ENCODE peak calls at places on chromosomes 2 and 18, in four cellular contexts. B is SK-N-SH, T is HepG2, Z is K562. F is an unnamed sample. For H3K79me2, the result is how much of the 10 kb centered on the place peaks cover.

GRCh38 chr2:176729706-176730569 is 460.7 kb downstream of the MTX2 start:
- DNase-seq in Z (no peak), B (peak), T (no peak), F (no peak)

GRCh38 chr2:29269095-29270090 is 154.2 kb downstream of the CLIP4 start:
- DNase-seq in Z (no peak), B (no peak), T (no peak), F (no peak)

GRCh38 chr2:36781907-36782635 is 85.6 kb downstream of the VIT start:
- DNase-seq in Z (no peak), B (no peak), T (no peak), F (no peak)

GRCh38 chr2:196097864-196098660 is 29.4 kb upstream of the DNAH7 start:
- DNase-seq in B (no peak), T (no peak), Z (no peak), F (no peak)

GRCh38 chr2:46540496-46541342 is 61.4 kb downstream of the TMEM247 start:
- DNase-seq in Z (no peak), T (peak), B (no peak), F (no peak)

GRCh38 chr18:51082571-51083264 is 52.7 kb downstream of the SMAD4 start:
- DNase-seq in Z (no peak), T (no peak), B (no peak), F (no peak)

GRCh38 chr2:26706616-26707473 is 14.3 kb downstream of the KCNK3 start:
- DNase-seq in Z (no peak), T (no peak), B (no peak), F (no peak)

GRCh38 chr2:181456660-181457120 is 496 bp upstream of the ITGA4 start:
- DNase-seq in B (peak), Z (no peak), T (no peak), F (peak)

GRCh38 chr18:27780061-27780740 is 396.7 kb downstream of the CDH2 start:
- DNase-seq in T (no peak), Z (no peak), B (no peak), F (no peak)

GRCh38 chr2:64212346-64212745 is 68.1 kb upstream of the PELI1 start:
- DNase-seq in Z (peak), B (no peak), T (no peak), F (no peak)

GRCh38 chr18:13488281-13488929 is 238.0 kb downstream of the FAM210A start:
- DNase-seq in T (no peak), B (no peak), Z (no peak), F (no peak)

GRCh38 chr18:13485182-13485581 is 241.2 kb downstream of the FAM210A start:
- DNase-seq in Z (no peak), B (no peak), T (no peak), F (no peak)

GRCh38 chr18:13485604-13486003 is 240.8 kb downstream of the FAM210A start:
- DNase-seq in Z (no peak), T (no peak), B (no peak), F (no peak)

GRCh38 chr18:13486686-13487085 is 239.7 kb downstream of the FAM210A start:
- DNase-seq in Z (no peak), B (no peak), T (no peak), F (no peak)

GRCh38 chr18:13487237-13487636 is 239.1 kb downstream of the FAM210A start:
- DNase-seq in T (no peak), Z (no peak), B (no peak), F (no peak)
- TF ChIP-seq SMC3 in T (no peak), Z (no peak), B (no peak), F (no peak)

GRCh38 chr2:86313341-86313740 is 24.1 kb downstream of the REEP1 start:
- DNase-seq in Z (no peak), T (no peak), B (no peak), F (no peak)

GRCh38 chr2:86314125-86314524 is 23.3 kb downstream of the REEP1 start:
- DNase-seq in T (no peak), B (no peak), Z (no peak), F (no peak)

GRCh38 chr2:86319700-86320369 is 17.6 kb downstream of the REEP1 start:
- DNase-seq in Z (no peak), B (no peak), T (no peak), F (no peak)

GRCh38 chr2:86311879-86312278 is 25.5 kb downstream of the REEP1 start:
- DNase-seq in Z (no peak), T (no peak), B (no peak), F (no peak)

GRCh38 chr2:86315084-86315483 is 22.3 kb downstream of the REEP1 start:
- DNase-seq in T (no peak), Z (no peak), B (no peak), F (no peak)
- H3K79me2 ChIP-seq in T (under half), Z (under half), B (under half), F (under half)

DNA sequence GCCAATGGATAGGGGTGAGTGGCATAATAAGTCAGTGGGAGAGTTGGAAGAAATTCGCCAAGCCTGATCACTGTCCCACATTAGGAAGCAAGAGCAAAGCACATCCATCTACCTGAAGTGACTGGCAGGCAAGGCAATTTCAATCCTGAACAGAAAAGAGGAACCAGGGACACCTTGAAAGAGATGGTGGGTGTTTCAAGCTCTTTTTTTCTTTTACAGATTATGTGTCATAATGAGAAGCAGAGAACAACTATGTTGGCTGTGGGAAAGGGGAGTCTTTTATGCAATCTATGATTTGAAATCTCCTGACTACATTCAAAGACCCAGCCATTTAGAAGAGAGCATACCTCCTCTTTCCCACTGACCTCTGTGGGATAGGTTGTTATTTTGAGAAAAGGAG is 63.5 kb downstream of the TGIF1 start:
- DNase-seq in T (no peak), Z (no peak), B (no peak), F (no peak)
- TF ChIP-seq GABPA in T (no peak), Z (no peak), B (no peak), F (no peak)

GRCh38 chr2:232658217-232658785 is 24.9 kb downstream of the EFHD1 start:
- DNase-seq in B (no peak), T (no peak), Z (peak), F (no peak)
- TF ChIP-seq SMC3 in B (no peak), T (no peak), Z (no peak), F (no peak)

DNA sequence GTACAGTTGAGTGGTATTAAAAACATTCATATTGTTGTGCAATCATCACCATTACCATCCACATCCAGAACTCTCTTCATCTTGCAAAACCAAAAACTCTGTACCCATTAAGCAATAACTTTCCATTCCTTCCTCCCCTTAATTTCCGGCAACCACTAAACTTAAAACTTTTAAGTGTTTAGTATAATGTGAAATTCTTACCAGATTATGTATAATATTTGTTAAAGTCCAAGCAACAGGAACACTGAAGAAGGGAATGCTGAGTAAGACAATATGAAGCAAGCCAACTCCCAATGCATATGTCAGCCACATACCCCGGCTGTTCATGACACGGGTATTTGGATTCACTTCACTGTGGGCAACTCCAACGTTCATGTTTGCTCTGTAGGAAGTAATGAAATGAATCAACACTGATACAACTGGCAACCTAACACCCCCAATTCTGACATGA is 1.9 kb downstream of the ORMDL1 start:
- DNase-seq in T (peak), B (no peak), Z (no peak), F (no peak)
- H3K79me2 ChIP-seq in T (half or more), B (half or more), Z (half or more), F (half or more)